ENCODE peak calls at places on chromosomes 3 and 15, in seven cellular contexts. F, G, X, H, D, Q and Y are unnamed samples. For H3K4me1, the result is how much of the 10 kb centered on the place peaks cover.

GRCh38 chr3:50264389-50264963 is 4.5 kb upstream of the SEMA3B start:
- DNase-seq in F (peak), G (peak), X (no peak), H (peak), D (peak), Q (no peak), Y (no peak)

GRCh38 chr3:138188013-138188352 is 882 bp downstream of the ARMC8 start:
- DNase-seq in F (peak), G (no peak), X (no peak), H (no peak), D (no peak), Q (peak), Y (no peak)

GRCh38 chr3:101095703-101096102 is 102.5 kb upstream of the ABI3BP start:
- DNase-seq in F (no peak), G (no peak), X (no peak), H (no peak), D (no peak), Q (no peak), Y (no peak)

GRCh38 chr3:134362670-134363380 is 11.4 kb downstream of the AMOTL2 start:
- DNase-seq in F (no peak), G (no peak), X (no peak), H (no peak), D (no peak), Q (no peak), Y (no peak)

GRCh38 chr3:136141891-136142290 is 54.2 kb downstream of the MSL2 start:
- DNase-seq in F (no peak), G (no peak), X (no peak), H (no peak), D (no peak), Q (no peak), Y (no peak)

GRCh38 chr3:105987809-105988208 is 119.0 kb upstream of the CBLB start:
- DNase-seq in F (no peak), G (no peak), X (no peak), H (no peak), D (no peak), Q (no peak), Y (no peak)

GRCh38 chr3:87320748-87321634 is 44.6 kb upstream of the POU1F1 start:
- DNase-seq in F (no peak), G (peak), X (no peak), H (no peak), D (no peak), Q (no peak), Y (no peak)

GRCh38 chr15:92906563-92907081 is 6.5 kb downstream of the CHD2 start:
- DNase-seq in F (peak), G (peak), X (no peak), H (no peak), D (no peak), Q (no peak), Y (no peak)

GRCh38 chr15:34693053-34693744 is 61.6 kb downstream of the GJD2 start:
- DNase-seq in F (peak), G (no peak), X (no peak), H (no peak), D (no peak), Q (no peak), Y (no peak)

GRCh38 chr15:99441427-99441766 is 124.4 kb upstream of the MEF2A start:
- DNase-seq in F (no peak), G (no peak), X (no peak), H (no peak), D (no peak), Q (no peak), Y (no peak)

GRCh38 chr3:159252772-159253384 is 451.0 kb downstream of the MFSD1 start:
- DNase-seq in F (peak), G (peak), X (peak), H (no peak), D (peak), Q (peak), Y (peak)

DNA sequence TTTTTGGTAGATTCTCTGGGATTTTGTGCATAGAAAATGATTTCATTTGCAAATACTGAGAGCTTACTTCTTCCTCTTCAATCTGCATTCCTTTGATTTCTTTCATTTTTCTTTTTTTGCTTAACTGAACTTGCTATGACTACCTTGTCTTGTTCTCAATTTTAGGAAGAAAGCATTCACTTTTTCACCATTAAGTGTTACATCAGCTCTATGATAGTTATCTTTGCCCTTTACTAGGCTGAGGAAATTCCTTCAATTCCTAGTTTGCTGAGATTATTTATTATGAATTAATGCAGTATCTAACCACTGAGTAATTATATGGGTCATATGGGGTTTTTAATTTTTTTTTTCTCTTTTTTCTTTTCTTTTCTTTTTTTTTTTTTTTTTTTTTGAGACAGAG is 172.8 kb downstream of the PEAK1 start:
- DNase-seq in F (no peak), G (no peak), X (no peak), H (no peak), D (no peak), Q (no peak), Y (no peak)
- TF ChIP-seq POLR2AphosphoS5 in F (no peak), G (no peak), X (no peak), H (no peak), D (no peak), Q (no peak), Y (no peak)

GRCh38 chr3:126467611-126467955 is 8.1 kb downstream of the ZXDC start:
- DNase-seq in F (no peak), G (no peak), X (no peak), H (no peak), D (no peak), Q (no peak), Y (no peak)
- H3K4me1 ChIP-seq in F (under half), G (under half), X (under half), H (under half), D (half or more), Q (under half), Y (under half)

DNA sequence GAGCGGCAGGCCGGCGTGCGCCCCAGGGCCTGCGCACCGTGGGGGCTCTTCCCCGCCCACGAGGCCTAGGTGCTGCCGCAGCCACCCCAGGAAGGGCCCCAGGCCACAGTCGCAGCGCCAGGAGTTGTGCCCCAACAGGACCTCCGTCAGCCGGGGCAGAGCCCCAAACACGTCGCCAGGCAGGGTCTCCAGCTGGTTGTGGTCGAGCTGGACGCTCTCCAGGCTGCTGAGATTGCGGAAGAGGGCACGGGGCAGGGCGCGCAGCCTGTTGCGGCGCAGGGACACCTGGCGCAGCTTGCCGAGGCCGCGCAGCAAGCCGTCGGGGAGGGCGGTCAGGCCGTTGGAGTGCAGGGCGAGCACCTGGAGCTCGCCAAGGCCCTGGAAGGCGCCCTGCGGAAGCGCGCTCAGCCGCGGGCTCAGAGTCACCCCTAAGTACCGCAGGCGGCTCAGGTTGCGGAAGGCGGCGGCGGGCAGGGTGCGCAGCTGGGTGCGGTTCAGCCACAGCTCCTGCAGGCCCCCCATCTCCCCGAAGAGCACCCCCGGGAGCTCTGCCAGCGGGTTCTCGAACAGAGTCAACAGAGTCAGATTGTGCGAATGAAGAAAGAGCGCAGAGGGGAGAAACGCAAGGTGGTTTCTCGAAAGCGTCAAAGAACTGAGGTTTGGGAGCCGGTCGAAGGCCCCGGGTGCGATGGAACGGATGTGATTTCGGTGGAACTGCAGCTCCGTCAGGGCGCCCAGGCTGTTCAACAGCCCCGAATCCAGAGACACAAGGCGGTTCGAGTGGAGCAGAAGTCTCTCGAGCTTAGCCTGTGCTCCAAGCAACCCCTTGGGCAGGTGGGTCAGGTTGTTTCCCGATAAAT is 1.9 kb downstream of the GP5 start:
- DNase-seq in F (peak), G (no peak), X (no peak), H (no peak), D (no peak), Q (no peak), Y (peak)
- TF ChIP-seq EZH2 in F (peak), G (no peak), X (no peak), H (peak), D (no peak), Q (no peak), Y (no peak)

GRCh38 chr15:29670945-29671307 is 151.3 kb downstream of the TJP1 start:
- DNase-seq in F (peak), G (no peak), X (no peak), H (no peak), D (peak), Q (no peak), Y (no peak)
- TF ChIP-seq POLR2AphosphoS5 in F (no peak), G (no peak), X (no peak), H (no peak), D (no peak), Q (no peak), Y (no peak)

GRCh38 chr15:53834214-53834613 is 74.8 kb upstream of the WDR72 start:
- DNase-seq in F (no peak), G (no peak), X (no peak), H (no peak), D (no peak), Q (no peak), Y (no peak)
- H3K4me1 ChIP-seq in F (under half), G (under half), X (under half), H (under half), D (half or more), Q (under half), Y (under half)

GRCh38 chr15:89417206-89417725 is 79.1 kb downstream of the RHCG start:
- DNase-seq in F (no peak), G (no peak), X (no peak), H (no peak), D (no peak), Q (no peak), Y (no peak)

GRCh38 chr15:89413877-89414276 is 79.3 kb upstream of the POLG start:
- DNase-seq in F (no peak), G (no peak), X (no peak), H (no peak), D (no peak), Q (no peak), Y (no peak)

GRCh38 chr15:89419370-89419984 is 76.9 kb downstream of the RHCG start:
- DNase-seq in F (peak), G (no peak), X (no peak), H (no peak), D (peak), Q (peak), Y (peak)

GRCh38 chr15:89414571-89414970 is 79.9 kb upstream of the POLG start:
- DNase-seq in F (no peak), G (no peak), X (no peak), H (no peak), D (no peak), Q (no peak), Y (no peak)

DNA sequence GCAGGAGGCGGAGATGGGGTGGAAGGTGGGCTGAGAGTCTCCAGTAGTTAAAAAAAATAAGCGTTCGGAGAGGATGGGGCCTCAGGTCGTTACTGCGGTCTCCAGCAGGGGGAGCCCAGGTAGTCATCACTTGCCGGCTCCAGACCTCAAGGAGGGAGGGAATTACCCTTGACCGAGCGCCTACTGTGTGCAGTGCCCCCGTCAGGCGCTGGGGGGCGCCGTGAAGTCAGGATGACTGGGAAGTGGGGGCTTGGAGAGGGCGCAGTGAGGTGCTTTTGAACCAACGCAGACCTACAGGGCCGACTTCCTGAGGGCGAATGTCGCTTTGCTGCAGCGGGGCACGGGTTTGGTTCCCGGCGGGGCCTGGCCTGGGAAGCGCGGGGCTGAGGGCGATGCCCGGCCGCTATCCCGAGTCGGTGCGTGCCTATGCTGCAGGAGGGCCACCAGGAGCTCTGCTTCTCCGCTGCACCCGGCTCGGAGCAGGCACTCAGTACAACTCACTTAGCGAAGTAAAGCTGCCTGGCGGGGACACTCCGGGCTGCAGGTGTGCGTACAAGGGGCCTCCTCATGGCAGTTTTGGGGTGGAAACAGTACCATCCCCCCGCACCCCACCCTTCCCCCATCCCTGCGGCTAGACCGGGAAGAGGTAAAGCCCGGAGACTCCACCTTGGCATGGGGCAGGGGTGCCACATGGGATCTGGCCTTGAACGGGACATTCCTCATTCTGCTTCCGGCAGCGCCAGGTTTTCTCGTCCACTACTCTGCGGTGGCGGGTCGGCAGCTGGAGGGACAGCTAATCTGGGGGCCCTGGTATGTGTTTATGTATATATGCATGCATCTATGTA is 79.8 kb downstream of the RHCG start:
- DNase-seq in F (peak), G (peak), X (no peak), H (peak), D (peak), Q (peak), Y (peak)
- TF ChIP-seq EZH2 in F (peak), G (no peak), X (no peak), H (peak), D (no peak), Q (no peak), Y (peak)